ENCODE peak calls at places on chromosomes 1 and 21, in six cellular contexts. One of them, this sample, is unnamed.

GRCh38 chr21:17257784-17258183 is 255.1 kb upstream of the CXADR start:
- DNase-seq in fibroblast of pulmonary artery: no peak
- DNase-seq in H1: no peak
- DNase-seq in GM23338: no peak
- DNase-seq in CD8-positive, alpha-beta T cell: no peak
- DNase-seq in colonic mucosa: no peak
- DNase-seq in this sample: no peak

GRCh38 chr1:214439352-214440119 is 111.9 kb downstream of the PTPN14 start:
- DNase-seq in CD8-positive, alpha-beta T cell: no peak
- DNase-seq in colonic mucosa: peak; percentile 45
- DNase-seq in GM23338: peak; percentile 59
- DNase-seq in fibroblast of pulmonary artery: peak; percentile 67
- DNase-seq in H1: no peak
- DNase-seq in this sample: peak; percentile 52

GRCh38 chr1:11535761-11536572 is 57.0 kb downstream of the DISP3 start:
- DNase-seq in GM23338: no peak
- DNase-seq in fibroblast of pulmonary artery: no peak
- DNase-seq in CD8-positive, alpha-beta T cell: no peak
- DNase-seq in colonic mucosa: no peak
- DNase-seq in H1: no peak
- DNase-seq in this sample: no peak

GRCh38 chr21:43348801-43349261 is 78.1 kb downstream of the SIK1 start:
- DNase-seq in GM23338: no peak
- DNase-seq in fibroblast of pulmonary artery: peak; percentile 74
- DNase-seq in colonic mucosa: no peak
- DNase-seq in CD8-positive, alpha-beta T cell: no peak
- DNase-seq in H1: no peak
- DNase-seq in this sample: no peak

GRCh38 chr1:204154525-204155255 is 2.8 kb upstream of the ETNK2 start:
- DNase-seq in fibroblast of pulmonary artery: no peak
- DNase-seq in H1: no peak
- DNase-seq in CD8-positive, alpha-beta T cell: no peak
- DNase-seq in GM23338: no peak
- DNase-seq in colonic mucosa: no peak
- DNase-seq in this sample: no peak

GRCh38 chr1:109040627-109041613 is 982 bp downstream of the WDR47 start:
- DNase-seq in GM23338: peak; percentile 67
- DNase-seq in fibroblast of pulmonary artery: peak; percentile 16
- DNase-seq in H1: no peak
- DNase-seq in CD8-positive, alpha-beta T cell: no peak
- DNase-seq in colonic mucosa: peak; percentile 32
- DNase-seq in this sample: no peak

GRCh38 chr1:118504867-118505266 is 319.8 kb upstream of the SPAG17 start:
- DNase-seq in colonic mucosa: no peak
- DNase-seq in H1: no peak
- DNase-seq in fibroblast of pulmonary artery: no peak
- DNase-seq in CD8-positive, alpha-beta T cell: no peak
- DNase-seq in GM23338: no peak
- DNase-seq in this sample: peak; percentile 55

GRCh38 chr1:182120411-182121258 is 59.1 kb upstream of the ZNF648 start:
- DNase-seq in H1: no peak
- DNase-seq in colonic mucosa: peak; percentile 67
- DNase-seq in CD8-positive, alpha-beta T cell: no peak
- DNase-seq in GM23338: no peak
- DNase-seq in fibroblast of pulmonary artery: peak; percentile 4
- DNase-seq in this sample: peak; percentile 70

GRCh38 chr1:108100148-108100547 is 100.0 kb downstream of the SLC25A24 start:
- DNase-seq in CD8-positive, alpha-beta T cell: no peak
- DNase-seq in H1: no peak
- DNase-seq in fibroblast of pulmonary artery: no peak
- DNase-seq in colonic mucosa: no peak
- DNase-seq in GM23338: no peak
- DNase-seq in this sample: no peak

GRCh38 chr1:7432102-7432895 is 338.8 kb upstream of the VAMP3 start:
- DNase-seq in CD8-positive, alpha-beta T cell: no peak
- DNase-seq in colonic mucosa: no peak
- DNase-seq in GM23338: no peak
- DNase-seq in H1: no peak
- DNase-seq in fibroblast of pulmonary artery: no peak
- DNase-seq in this sample: peak; percentile 35

GRCh38 chr1:89820423-89821321 is at the start of gene LRRC8D:
- DNase-seq in GM23338: peak; percentile 94
- DNase-seq in colonic mucosa: peak; percentile 87
- DNase-seq in H1: no peak
- DNase-seq in fibroblast of pulmonary artery: peak; percentile 72
- DNase-seq in CD8-positive, alpha-beta T cell: peak; percentile 55
- DNase-seq in this sample: peak; percentile 93

GRCh38 chr1:179253286-179253972 is 24.0 kb upstream of the ABL2 start:
- DNase-seq in CD8-positive, alpha-beta T cell: no peak
- DNase-seq in colonic mucosa: no peak
- DNase-seq in GM23338: no peak
- DNase-seq in H1: no peak
- DNase-seq in fibroblast of pulmonary artery: peak; percentile 52
- DNase-seq in this sample: no peak

GRCh38 chr1:166133857-166134256 is 32.9 kb downstream of the FAM78B start:
- DNase-seq in GM23338: no peak
- DNase-seq in CD8-positive, alpha-beta T cell: no peak
- DNase-seq in H1: no peak
- DNase-seq in fibroblast of pulmonary artery: no peak
- DNase-seq in colonic mucosa: no peak
- DNase-seq in this sample: no peak

GRCh38 chr1:166136699-166137401 is 30.0 kb downstream of the FAM78B start:
- DNase-seq in CD8-positive, alpha-beta T cell: no peak
- DNase-seq in GM23338: no peak
- DNase-seq in H1: no peak
- DNase-seq in colonic mucosa: no peak
- DNase-seq in fibroblast of pulmonary artery: no peak
- DNase-seq in this sample: no peak

GRCh38 chr1:166136252-166136651 is 30.5 kb downstream of the FAM78B start:
- DNase-seq in H1: no peak
- DNase-seq in colonic mucosa: no peak
- DNase-seq in fibroblast of pulmonary artery: no peak
- DNase-seq in GM23338: no peak
- DNase-seq in CD8-positive, alpha-beta T cell: no peak
- DNase-seq in this sample: no peak

GRCh38 chr1:166132496-166132895 is 34.3 kb downstream of the FAM78B start:
- DNase-seq in fibroblast of pulmonary artery: no peak
- DNase-seq in CD8-positive, alpha-beta T cell: no peak
- DNase-seq in H1: no peak
- DNase-seq in GM23338: no peak
- DNase-seq in colonic mucosa: no peak
- DNase-seq in this sample: no peak

GRCh38 chr1:166133276-166133841 is 33.4 kb downstream of the FAM78B start:
- DNase-seq in colonic mucosa: peak; percentile 24
- DNase-seq in fibroblast of pulmonary artery: peak; percentile 1
- DNase-seq in CD8-positive, alpha-beta T cell: no peak
- DNase-seq in GM23338: peak; percentile 52
- DNase-seq in H1: no peak
- DNase-seq in this sample: no peak
- TF ChIP-seq CTCF in colonic mucosa: peak; percentile 53
- TF ChIP-seq CTCF in fibroblast of pulmonary artery: peak; percentile 23
- TF ChIP-seq CTCF in CD8-positive, alpha-beta T cell: no peak
- TF ChIP-seq CTCF in GM23338: peak; percentile 74
- TF ChIP-seq CTCF in H1: peak; percentile 28
- TF ChIP-seq CTCF in this sample: peak; percentile 13

GRCh38 chr1:940121-941026 is 16.7 kb downstream of the SAMD11 start:
- DNase-seq in CD8-positive, alpha-beta T cell: no peak
- DNase-seq in colonic mucosa: peak; percentile 59
- DNase-seq in fibroblast of pulmonary artery: peak; percentile 44
- DNase-seq in GM23338: peak; percentile 60
- DNase-seq in H1: no peak
- DNase-seq in this sample: peak; percentile 67

GRCh38 chr1:939511-940107 is 15.9 kb downstream of the SAMD11 start:
- DNase-seq in fibroblast of pulmonary artery: no peak
- DNase-seq in CD8-positive, alpha-beta T cell: no peak
- DNase-seq in GM23338: no peak
- DNase-seq in colonic mucosa: no peak
- DNase-seq in H1: no peak
- DNase-seq in this sample: no peak

GRCh38 chr1:941588-942383 is 17.3 kb downstream of the NOC2L start:
- DNase-seq in GM23338: peak; percentile 74
- DNase-seq in colonic mucosa: peak; percentile 69
- DNase-seq in fibroblast of pulmonary artery: peak; percentile 67
- DNase-seq in CD8-positive, alpha-beta T cell: no peak
- DNase-seq in H1: no peak
- DNase-seq in this sample: peak; percentile 53

GRCh38 chr1:942411-942821 is 16.6 kb downstream of the NOC2L start:
- DNase-seq in fibroblast of pulmonary artery: no peak
- DNase-seq in H1: no peak
- DNase-seq in CD8-positive, alpha-beta T cell: no peak
- DNase-seq in GM23338: peak; percentile 70
- DNase-seq in colonic mucosa: no peak
- DNase-seq in this sample: no peak

GRCh38 chr1:941027-941587 is 17.4 kb downstream of the SAMD11 start:
- DNase-seq in GM23338: no peak
- DNase-seq in CD8-positive, alpha-beta T cell: no peak
- DNase-seq in fibroblast of pulmonary artery: no peak
- DNase-seq in H1: no peak
- DNase-seq in colonic mucosa: no peak
- DNase-seq in this sample: no peak
- H3K4me3 ChIP-seq in GM23338: peak overlapping the region; percentile 55
- H3K4me3 ChIP-seq in CD8-positive, alpha-beta T cell: peak overlapping the region; percentile 33
- H3K4me3 ChIP-seq in fibroblast of pulmonary artery: peak overlapping the region; percentile 5
- H3K4me3 ChIP-seq in H1: peak overlapping the region; percentile 19
- H3K4me3 ChIP-seq in colonic mucosa: peak overlapping the region; percentile 32
- H3K4me3 ChIP-seq in this sample: peak overlapping the region; percentile 26

GRCh38 chr1:165407398-165407797 is 37.5 kb downstream of the RXRG start:
- DNase-seq in fibroblast of pulmonary artery: no peak
- DNase-seq in CD8-positive, alpha-beta T cell: no peak
- DNase-seq in H1: no peak
- DNase-seq in colonic mucosa: no peak
- DNase-seq in GM23338: no peak
- DNase-seq in this sample: no peak

GRCh38 chr1:165409957-165410356 is 35.0 kb downstream of the RXRG start:
- DNase-seq in H1: no peak
- DNase-seq in CD8-positive, alpha-beta T cell: no peak
- DNase-seq in fibroblast of pulmonary artery: no peak
- DNase-seq in colonic mucosa: no peak
- DNase-seq in GM23338: no peak
- DNase-seq in this sample: no peak

GRCh38 chr1:165403835-165404482 is 41.0 kb downstream of the RXRG start:
- DNase-seq in H1: no peak
- DNase-seq in GM23338: peak; percentile 78
- DNase-seq in colonic mucosa: no peak
- DNase-seq in fibroblast of pulmonary artery: peak; percentile 8
- DNase-seq in CD8-positive, alpha-beta T cell: no peak
- DNase-seq in this sample: no peak

GRCh38 chr1:165411396-165411795 is 33.5 kb downstream of the RXRG start:
- DNase-seq in fibroblast of pulmonary artery: no peak
- DNase-seq in CD8-positive, alpha-beta T cell: no peak
- DNase-seq in colonic mucosa: no peak
- DNase-seq in GM23338: peak; percentile 20
- DNase-seq in H1: no peak
- DNase-seq in this sample: no peak

DNA sequence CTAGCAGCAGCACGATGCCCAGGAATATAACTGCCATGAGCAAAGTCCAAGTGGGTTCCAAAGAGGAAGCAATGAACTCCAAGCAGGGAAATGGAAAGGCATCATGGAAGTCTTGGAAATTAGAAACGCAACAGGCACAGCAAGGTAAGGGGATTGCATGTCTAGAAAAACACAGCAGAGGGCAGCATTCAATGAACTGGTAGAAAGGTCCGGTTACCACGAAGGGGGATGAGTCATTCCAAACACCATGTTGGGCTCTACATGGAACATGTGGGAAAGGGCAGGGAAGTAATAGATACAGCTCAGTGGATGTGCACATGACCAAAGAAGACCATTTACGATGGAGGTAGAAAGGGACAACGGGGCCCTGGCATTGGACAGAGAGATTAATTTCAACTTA is 36.4 kb downstream of the RXRG start:
- DNase-seq in CD8-positive, alpha-beta T cell: no peak
- DNase-seq in colonic mucosa: no peak
- DNase-seq in GM23338: peak; percentile 85
- DNase-seq in fibroblast of pulmonary artery: peak; percentile 28
- DNase-seq in H1: no peak
- DNase-seq in this sample: no peak
- TF ChIP-seq CTCF in CD8-positive, alpha-beta T cell: no peak
- TF ChIP-seq CTCF in colonic mucosa: no peak
- TF ChIP-seq CTCF in GM23338: peak; percentile 62
- TF ChIP-seq CTCF in fibroblast of pulmonary artery: peak; percentile 15
- TF ChIP-seq CTCF in H1: peak; percentile 65
- TF ChIP-seq CTCF in this sample: no peak

GRCh38 chr1:201958348-201958747 is 3.0 kb downstream of the TIMM17A start:
- DNase-seq in fibroblast of pulmonary artery: no peak
- DNase-seq in colonic mucosa: no peak
- DNase-seq in CD8-positive, alpha-beta T cell: no peak
- DNase-seq in H1: no peak
- DNase-seq in GM23338: no peak
- DNase-seq in this sample: no peak
- H3K4me3 ChIP-seq in fibroblast of pulmonary artery: no peak overlapping the region
- H3K4me3 ChIP-seq in colonic mucosa: no peak overlapping the region
- H3K4me3 ChIP-seq in CD8-positive, alpha-beta T cell: no peak overlapping the region
- H3K4me3 ChIP-seq in H1: no peak overlapping the region
- H3K4me3 ChIP-seq in GM23338: no peak overlapping the region
- H3K4me3 ChIP-seq in this sample: no peak overlapping the region

GRCh38 chr1:37817481-37817880 is 9.5 kb upstream of the YRDC start:
- DNase-seq in fibroblast of pulmonary artery: peak; percentile 26
- DNase-seq in colonic mucosa: no peak
- DNase-seq in H1: no peak
- DNase-seq in CD8-positive, alpha-beta T cell: no peak
- DNase-seq in GM23338: peak; percentile 60
- DNase-seq in this sample: peak; percentile 79
- TF ChIP-seq CTCF in fibroblast of pulmonary artery: no peak
- TF ChIP-seq CTCF in colonic mucosa: no peak
- TF ChIP-seq CTCF in H1: peak; percentile 23
- TF ChIP-seq CTCF in CD8-positive, alpha-beta T cell: no peak
- TF ChIP-seq CTCF in GM23338: peak; percentile 14
- TF ChIP-seq CTCF in this sample: no peak

DNA sequence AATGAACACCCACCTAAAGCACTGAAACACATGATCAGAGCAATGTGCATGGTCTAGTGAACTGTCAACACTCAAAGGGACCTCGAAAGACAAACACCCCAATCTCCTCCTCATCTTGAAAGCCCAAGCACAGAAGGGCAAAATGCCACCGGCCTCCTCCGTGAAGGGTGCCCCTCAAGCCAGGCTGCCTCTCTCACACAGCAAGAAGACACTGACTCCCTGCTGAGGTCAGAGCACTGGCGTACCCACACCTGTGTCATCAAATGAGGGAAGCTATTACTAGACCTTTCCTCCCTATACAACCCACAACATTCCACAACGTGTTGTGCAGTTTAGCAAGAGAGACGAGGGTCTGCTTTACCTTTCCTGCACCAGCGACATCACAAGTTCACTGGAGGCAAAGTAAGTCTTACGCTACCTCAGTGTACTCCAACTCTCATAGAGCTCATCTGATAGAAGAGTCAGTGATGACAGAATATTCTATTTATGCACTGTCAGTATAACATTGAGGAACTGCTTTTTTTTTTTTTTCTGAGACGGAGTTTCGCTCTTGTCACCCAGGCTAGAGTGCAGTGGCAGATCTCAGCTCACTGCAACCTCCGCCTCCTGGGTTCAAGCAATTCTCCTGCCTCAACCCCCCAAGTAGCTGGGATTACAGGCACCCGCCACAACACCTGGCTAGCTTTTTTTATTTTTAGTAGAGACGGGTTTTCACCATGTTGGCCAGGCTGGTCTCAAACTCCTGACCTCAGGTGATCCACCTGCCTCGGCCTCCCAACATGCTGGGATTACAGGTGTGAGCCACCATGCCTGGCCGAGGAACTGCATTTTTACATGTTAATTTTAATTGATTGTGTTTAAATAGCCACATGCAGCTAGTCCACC is 3.3 kb downstream of the SH3BP5L start:
- DNase-seq in colonic mucosa: peak; percentile 10
- DNase-seq in H1: no peak
- DNase-seq in GM23338: no peak
- DNase-seq in fibroblast of pulmonary artery: no peak
- DNase-seq in CD8-positive, alpha-beta T cell: no peak
- DNase-seq in this sample: no peak
- H3K4me3 ChIP-seq in colonic mucosa: no peak overlapping the region
- H3K4me3 ChIP-seq in H1: no peak overlapping the region
- H3K4me3 ChIP-seq in GM23338: no peak overlapping the region
- H3K4me3 ChIP-seq in fibroblast of pulmonary artery: peak overlapping the region; percentile 35
- H3K4me3 ChIP-seq in CD8-positive, alpha-beta T cell: no peak overlapping the region
- H3K4me3 ChIP-seq in this sample: no peak overlapping the region

This sample was measured in pancreas.